ENCODE peak calls at places on chromosomes 1 and 21, in nine cellular contexts. U is skeletal muscle cell; B is body of pancreas; G is epithelial cell of esophagus; S is A673; K is A549; V is cardiac muscle cell; Q is lower lobe of right lung; N is CD8-positive, alpha-beta T cell. O is an unnamed sample.

GRCh38 chr1:214205053-214205452 is 75.9 kb upstream of the SMYD2 start:
- DNase-seq in S (no peak), K (no peak), N (no peak), U (no peak), V (no peak), Q (no peak), B (no peak), G (no peak), O (no peak)

GRCh38 chr1:173191011-173191410 is 16.1 kb downstream of the TNFSF4 start:
- DNase-seq in G (peak; percentile 45), N (no peak), V (no peak), U (no peak), B (no peak), Q (no peak), K (no peak), S (no peak), O (no peak)

GRCh38 chr1:219676012-219676770 is 63.3 kb upstream of the ZC3H11B start:
- DNase-seq in V (no peak), N (no peak), Q (no peak), B (no peak), S (no peak), U (peak; percentile 43), G (peak; percentile 55), K (no peak), O (peak; percentile 80)

GRCh38 chr1:107057197-107058133 is 991 bp downstream of the PRMT6 start:
- DNase-seq in Q (peak; percentile 78), N (peak; percentile 39), U (no peak), S (peak; percentile 78), B (peak; percentile 77), G (peak; percentile 57), K (no peak), V (peak; percentile 79), O (peak; percentile 39)

GRCh38 chr1:183881387-183882084 is 76.6 kb downstream of the RGL1 start:
- DNase-seq in B (peak; percentile 77), K (peak; percentile 13), V (peak; percentile 65), N (no peak), Q (peak; percentile 69), S (peak; percentile 94), U (peak; percentile 71), G (peak; percentile 83), O (peak; percentile 95)

GRCh38 chr1:111490220-111490619 is 13.2 kb downstream of the ADORA3 start:
- DNase-seq in N (no peak), B (no peak), S (no peak), G (no peak), U (no peak), V (no peak), K (no peak), Q (no peak), O (no peak)

GRCh38 chr1:65253800-65254319 is 55.5 kb upstream of the DNAJC6 start:
- DNase-seq in V (no peak), S (no peak), G (peak; percentile 67), K (peak; percentile 9), B (no peak), N (no peak), Q (no peak), U (no peak), O (no peak)

GRCh38 chr1:108627256-108627655 is 33.6 kb downstream of the HENMT1 start:
- DNase-seq in N (no peak), B (no peak), G (no peak), U (no peak), Q (no peak), V (no peak), K (no peak), S (no peak), O (peak; percentile 4)

GRCh38 chr21:19290328-19290727 is 886.7 kb upstream of the TMPRSS15 start:
- DNase-seq in N (no peak), V (no peak), S (no peak), K (no peak), U (no peak), G (no peak), Q (no peak), B (no peak), O (no peak)

GRCh38 chr1:41242645-41243171 is 602 bp upstream of the SCMH1 start:
- DNase-seq in Q (no peak), G (no peak), U (no peak), N (no peak), V (peak; percentile 30), S (no peak), B (peak; percentile 32), K (no peak), O (no peak)

GRCh38 chr1:219416598-219417238 is 196.2 kb downstream of the ZC3H11B start:
- DNase-seq in U (no peak), S (peak; percentile 61), V (peak; percentile 69), N (peak; percentile 61), B (peak; percentile 66), K (no peak), G (peak; percentile 68), Q (no peak), O (peak; percentile 44)

GRCh38 chr1:243742814-243743213 is 107.2 kb downstream of the AKT3 start:
- DNase-seq in B (no peak), Q (no peak), S (no peak), U (peak; percentile 67), K (no peak), G (peak; percentile 37), V (no peak), N (no peak), O (peak; percentile 81)

GRCh38 chr1:198657550-198658064 is 18.8 kb downstream of the PTPRC start:
- DNase-seq in V (no peak), K (no peak), G (peak; percentile 60), U (peak; percentile 90), B (no peak), S (peak; percentile 53), N (no peak), Q (no peak), O (peak; percentile 98)

GRCh38 chr1:181504294-181505115 is 21.2 kb downstream of the CACNA1E start:
- DNase-seq in U (no peak), B (no peak), V (peak; percentile 61), S (peak; percentile 71), K (peak; percentile 44), G (no peak), N (no peak), Q (no peak), O (no peak)

GRCh38 chr1:83779565-83779964 is 219.4 kb downstream of the TTLL7 start:
- DNase-seq in B (no peak), G (no peak), U (no peak), Q (no peak), S (no peak), N (no peak), K (no peak), V (no peak), O (no peak)

DNA sequence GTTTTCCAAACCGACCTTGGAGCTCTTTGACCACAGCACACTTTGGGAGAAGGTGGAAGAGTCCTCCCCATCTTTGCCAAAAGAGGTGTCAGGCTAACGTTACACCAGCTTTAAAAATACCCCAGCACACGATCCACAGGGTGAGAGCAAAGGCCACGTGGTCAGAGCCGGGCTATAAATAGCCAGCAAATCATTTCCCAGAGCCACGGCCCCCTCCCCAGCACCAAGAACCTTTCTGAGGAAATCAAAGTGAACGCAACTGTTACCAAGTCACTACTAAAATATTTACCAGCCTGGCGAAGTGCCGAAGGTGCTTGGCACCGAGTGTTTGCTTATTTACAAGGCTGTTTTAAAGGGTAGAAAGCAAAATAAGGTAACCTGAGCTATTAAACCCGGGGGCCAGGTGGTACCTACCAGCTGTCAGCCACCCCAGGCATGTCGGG is 72.4 kb downstream of the CASZ1 start:
- DNase-seq in Q (peak; percentile 87), V (peak; percentile 82), N (no peak), G (peak; percentile 36), U (no peak), B (peak; percentile 95), K (peak; percentile 25), S (no peak), O (peak; percentile 39)
- H3K4me3 ChIP-seq in Q (no peak overlapping the region), V (no peak overlapping the region), N (no peak overlapping the region), G (no peak overlapping the region), U (no peak overlapping the region), B (no peak overlapping the region), K (no peak overlapping the region), S (no peak overlapping the region), O (no peak overlapping the region)

DNA sequence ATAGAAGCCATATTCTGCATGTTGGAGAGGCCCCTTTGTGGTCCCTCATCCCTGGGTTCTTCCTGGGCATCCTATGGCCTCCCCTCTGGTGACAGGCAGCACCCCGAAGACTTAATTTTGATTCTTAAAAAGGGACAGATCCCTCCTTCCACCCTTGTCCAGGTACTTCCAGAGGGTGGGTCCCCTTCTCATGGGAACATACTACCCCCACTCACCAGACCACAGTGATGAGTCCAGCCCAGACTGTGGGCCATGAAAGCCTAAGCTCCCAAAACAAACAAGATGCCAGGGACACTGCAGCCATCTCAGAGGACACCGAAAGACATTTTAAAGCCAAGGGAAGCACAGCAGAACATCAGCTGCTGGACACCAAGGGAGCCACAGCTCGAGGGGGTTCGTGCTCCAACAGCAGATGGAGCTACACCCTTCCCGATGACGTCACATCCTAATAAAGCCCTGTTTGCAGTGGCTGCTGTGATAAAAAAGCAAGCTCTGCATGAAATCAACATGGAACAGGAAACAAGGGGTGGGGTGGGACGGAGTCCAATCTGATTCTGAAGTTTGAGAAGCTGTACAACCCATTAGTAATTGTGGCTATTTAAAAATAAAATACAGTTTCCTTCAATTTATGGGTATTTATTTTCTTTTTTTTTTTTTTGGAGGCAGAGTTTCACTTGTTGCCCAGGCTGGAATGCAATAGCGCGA is 32.4 kb downstream of the GNB1 start:
- DNase-seq in Q (peak; percentile 54), U (peak; percentile 38), S (peak; percentile 96), V (peak; percentile 38), K (peak; percentile 62), N (peak; percentile 23), B (peak; percentile 80), G (peak; percentile 56), O (peak; percentile 97)
- H3K4me3 ChIP-seq in Q (peak overlapping the region; percentile 7), U (no peak overlapping the region), S (peak overlapping the region; percentile 28), V (no peak overlapping the region), K (peak overlapping the region; percentile 12), N (no peak overlapping the region), B (no peak overlapping the region), G (no peak overlapping the region), O (peak overlapping the region; percentile 48)

DNA sequence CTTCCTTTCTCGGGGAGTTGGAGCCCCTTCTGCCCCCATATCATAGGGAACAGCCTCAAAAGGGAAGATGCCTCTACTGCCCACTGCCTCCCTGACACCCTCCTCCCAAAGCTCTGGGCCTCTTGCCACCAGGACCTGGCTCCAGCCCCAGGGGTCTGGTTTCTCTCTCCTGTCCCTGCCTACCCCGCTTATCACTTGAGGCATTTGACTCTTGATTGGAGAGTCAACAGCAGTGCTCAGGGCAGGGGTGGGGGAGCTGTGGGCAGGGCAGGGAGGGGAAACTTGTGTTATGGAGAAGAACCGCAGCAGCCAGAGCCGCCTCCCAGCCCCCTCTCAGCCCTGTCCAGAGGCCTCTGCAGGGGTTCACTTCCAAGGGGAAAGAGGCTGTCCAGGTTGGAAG is 573 bp downstream of the TRIM63 start:
- DNase-seq in V (peak; percentile 96), U (no peak), B (no peak), Q (no peak), K (no peak), N (no peak), G (no peak), S (no peak), O (peak; percentile 38)
- H3K4me3 ChIP-seq in V (peak overlapping the region; percentile 14), U (no peak overlapping the region), B (no peak overlapping the region), Q (no peak overlapping the region), K (no peak overlapping the region), N (no peak overlapping the region), G (no peak overlapping the region), S (no peak overlapping the region), O (no peak overlapping the region)

DNA sequence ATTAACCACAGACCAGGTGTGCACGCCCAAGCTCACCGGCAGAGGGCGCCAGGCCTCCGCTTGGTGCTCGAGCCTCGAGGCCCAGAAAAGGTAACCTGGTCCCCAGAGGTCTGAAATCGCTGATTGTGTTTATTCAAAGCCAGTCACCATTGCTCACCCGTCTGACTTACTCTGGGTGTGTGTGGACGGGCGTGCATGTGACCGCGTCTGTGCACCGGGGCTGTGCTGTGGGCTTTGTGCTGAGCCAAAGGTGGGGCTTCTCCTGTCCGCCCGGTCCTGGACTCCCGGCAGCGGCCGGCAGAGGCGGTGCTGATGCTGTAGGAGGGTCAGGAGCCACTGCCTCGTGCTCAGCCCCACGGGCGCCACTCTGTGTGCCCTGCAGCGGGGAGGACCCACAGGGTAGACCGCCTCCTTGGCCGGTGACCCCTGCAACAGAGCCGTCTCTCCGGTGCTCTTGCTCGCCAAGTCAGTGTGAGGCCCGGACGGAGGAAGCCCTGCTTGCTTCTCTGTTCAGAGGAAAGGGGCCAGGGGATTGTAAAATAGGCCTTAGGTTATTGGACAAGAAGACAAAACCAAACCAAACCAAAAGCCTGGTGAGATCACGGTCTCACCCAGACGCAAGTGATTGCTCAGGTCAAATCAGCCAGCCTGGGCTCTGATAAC is 32.0 kb upstream of the BTG2 start:
- DNase-seq in Q (peak; percentile 92), G (peak; percentile 98), S (peak; percentile 87), U (no peak), B (peak; percentile 92), N (peak; percentile 93), K (peak; percentile 73), V (peak; percentile 92), O (peak; percentile 86)
- H3K4me3 ChIP-seq in Q (peak overlapping the region; percentile 47), G (no peak overlapping the region), S (no peak overlapping the region), U (peak overlapping the region; percentile 17), B (no peak overlapping the region), N (peak overlapping the region; percentile 63), K (no peak overlapping the region), V (no peak overlapping the region), O (peak overlapping the region; percentile 40)

O was measured in fibroblast of the aortic adventitia.